ENCODE peak calls at places on chromosomes 3 and 15, in ten cellular contexts. Y is lower lobe of right lung; X is spleen; J is GM23338; K is neural progenitor cell; A is heart left ventricle; N is body of pancreas; Z is uterus; B is CD8-positive, alpha-beta T cell; R is fibroblast of lung. C is an unnamed sample.

GRCh38 chr3:2540115-2540514 is 441.4 kb downstream of the CNTN4 start:
- DNase-seq in Y (no peak), Z (no peak), J (no peak), N (no peak), B (no peak), A (no peak), X (no peak), K (no peak), R (no peak), C (no peak)

GRCh38 chr3:184227481-184227935 is 1.9 kb upstream of the VWA5B2 start:
- DNase-seq in R (no peak), K (peak), X (no peak), A (no peak), N (peak), J (peak), B (peak), Y (no peak), Z (no peak), C (no peak)

GRCh38 chr15:47932829-47933696 is 187.7 kb upstream of the SLC24A5 start:
- DNase-seq in Z (no peak), X (no peak), R (no peak), K (no peak), J (no peak), Y (no peak), B (no peak), N (no peak), A (no peak), C (no peak)

GRCh38 chr15:68205949-68206539 is 912 bp upstream of the CALML4 start:
- DNase-seq in A (peak), Z (no peak), J (peak), X (peak), N (no peak), R (no peak), B (no peak), K (no peak), Y (peak), C (peak)

GRCh38 chr15:39179980-39180379 is 400.9 kb upstream of the THBS1 start:
- DNase-seq in A (no peak), R (no peak), K (no peak), Y (no peak), J (no peak), Z (no peak), X (no peak), B (no peak), N (no peak), C (no peak)

GRCh38 chr3:187545391-187545790 is 124.8 kb downstream of the SST start:
- DNase-seq in A (no peak), J (no peak), X (no peak), Y (no peak), Z (no peak), B (no peak), N (no peak), R (no peak), K (no peak), C (no peak)

GRCh38 chr3:56491566-56491965 is 23.3 kb upstream of the ERC2 start:
- DNase-seq in A (no peak), R (no peak), N (no peak), J (no peak), Y (no peak), Z (no peak), K (no peak), X (no peak), B (no peak), C (no peak)

GRCh38 chr3:27081566-27081965 is 287.6 kb downstream of the NEK10 start:
- DNase-seq in Y (no peak), R (no peak), K (no peak), J (no peak), B (no peak), N (no peak), A (no peak), Z (no peak), X (no peak), C (no peak)

GRCh38 chr3:48535578-48535977 is 21.0 kb downstream of the PFKFB4 start:
- DNase-seq in X (no peak), Y (no peak), J (no peak), R (no peak), Z (no peak), N (no peak), K (no peak), B (no peak), A (no peak), C (no peak)

GRCh38 chr3:64361962-64362735 is 136.9 kb upstream of the PRICKLE2 start:
- DNase-seq in K (no peak), Z (no peak), B (no peak), J (no peak), N (no peak), X (no peak), Y (no peak), A (no peak), R (peak), C (no peak)

GRCh38 chr3:100978036-100978659 is 15.1 kb downstream of the ABI3BP start:
- DNase-seq in N (no peak), R (peak), K (no peak), Y (no peak), X (no peak), B (no peak), Z (no peak), J (no peak), A (no peak), C (no peak)

GRCh38 chr3:37458162-37458895 is 283.9 kb upstream of the LRRFIP2 start:
- DNase-seq in R (no peak), K (peak), X (no peak), Y (no peak), J (no peak), N (no peak), A (peak), Z (peak), B (no peak), C (no peak)

GRCh38 chr15:72771329-72771725 is 12.2 kb downstream of the ADPGK start:
- DNase-seq in N (no peak), A (no peak), B (no peak), Z (no peak), R (no peak), X (no peak), Y (no peak), J (no peak), K (peak), C (no peak)

GRCh38 chr3:98246142-98246541 is 17.9 kb upstream of the OR5H6 start:
- DNase-seq in K (no peak), B (no peak), Y (no peak), J (no peak), R (no peak), N (no peak), Z (no peak), A (no peak), X (no peak), C (no peak)

GRCh38 chr15:47582283-47582682 is 135.0 kb upstream of the SEMA6D start:
- DNase-seq in N (no peak), J (peak), R (no peak), K (peak), X (no peak), Z (no peak), B (no peak), Y (no peak), A (no peak), C (no peak)

GRCh38 chr15:59553879-59554735 is 57.5 kb upstream of the GCNT3 start:
- DNase-seq in K (no peak), X (no peak), B (no peak), J (no peak), N (no peak), Y (no peak), Z (no peak), A (no peak), R (peak), C (no peak)

GRCh38 chr3:184242297-184242685 is 6.5 kb downstream of the ALG3 start:
- DNase-seq in X (peak), N (no peak), R (no peak), Y (peak), K (no peak), J (no peak), Z (no peak), A (no peak), B (no peak), C (no peak)

GRCh38 chr15:100901702-100902435 is 17.3 kb upstream of the LRRK1 start:
- DNase-seq in X (no peak), N (peak), Z (peak), Y (no peak), A (no peak), J (no peak), B (no peak), R (peak), K (no peak), C (peak)

GRCh38 chr15:40421246-40422157 is 15.9 kb downstream of the IVD start:
- DNase-seq in K (peak), X (peak), Z (peak), J (peak), R (peak), N (peak), Y (peak), B (peak), A (peak), C (no peak)

GRCh38 chr3:69892706-69893105 is 106.8 kb upstream of the SAMMSON start:
- DNase-seq in X (no peak), B (no peak), Y (no peak), R (no peak), K (no peak), J (no peak), Z (no peak), A (no peak), N (no peak), C (no peak)

GRCh38 chr3:177589921-177590336 is 392.6 kb upstream of the TBL1XR1 start:
- DNase-seq in Y (no peak), B (no peak), X (no peak), K (peak), Z (no peak), J (peak), R (peak), A (no peak), N (peak), C (no peak)

GRCh38 chr3:136343446-136343845 is 93.3 kb downstream of the PCCB start:
- DNase-seq in A (no peak), Z (no peak), K (no peak), Y (no peak), X (no peak), J (no peak), R (no peak), B (no peak), N (no peak), C (no peak)

GRCh38 chr15:22806156-22806555 is 19.7 kb downstream of the NIPA1 start:
- DNase-seq in X (no peak), A (no peak), Y (no peak), R (no peak), J (no peak), N (no peak), Z (no peak), K (no peak), B (no peak), C (no peak)

GRCh38 chr15:90024406-90024805 is 23.3 kb downstream of the ZNF710 start:
- DNase-seq in B (no peak), J (no peak), X (peak), Y (no peak), Z (no peak), R (no peak), A (no peak), N (no peak), K (no peak), C (no peak)

GRCh38 chr15:66883322-66883911 is 181.4 kb downstream of the SMAD6 start:
- DNase-seq in Z (peak), A (peak), Y (peak), B (no peak), R (peak), X (no peak), N (peak), J (peak), K (peak), C (peak)

GRCh38 chr3:8852511-8852910 is 83.1 kb upstream of the OXTR start:
- DNase-seq in R (no peak), J (no peak), Y (no peak), Z (no peak), N (no peak), K (no peak), B (no peak), X (no peak), A (no peak), C (no peak)

GRCh38 chr3:190339130-190339529 is 16.9 kb upstream of the CLDN1 start:
- DNase-seq in A (no peak), J (peak), X (no peak), Z (no peak), B (no peak), K (no peak), N (no peak), R (peak), Y (no peak), C (no peak)

GRCh38 chr3:47613723-47614122 is 35.1 kb upstream of the CSPG5 start:
- DNase-seq in Y (no peak), N (peak), Z (no peak), J (no peak), X (no peak), R (peak), A (no peak), K (no peak), B (no peak), C (no peak)

GRCh38 chr15:66802087-66803001 is 100.3 kb downstream of the SMAD6 start:
- DNase-seq in J (no peak), K (no peak), Y (no peak), R (peak), B (no peak), X (no peak), N (no peak), Z (no peak), A (no peak), C (peak)

GRCh38 chr3:32569540-32570425 is 875 bp downstream of the DYNC1LI1 start:
- DNase-seq in J (peak), Z (peak), B (peak), X (peak), Y (peak), N (peak), A (peak), R (peak), K (peak), C (peak)

GRCh38 chr15:63258658-63259057 is 18.7 kb upstream of the APH1B start:
- DNase-seq in R (no peak), J (no peak), K (no peak), X (no peak), N (no peak), Z (no peak), B (no peak), A (no peak), Y (no peak), C (no peak)

GRCh38 chr15:63238796-63239195 is 38.6 kb upstream of the APH1B start:
- DNase-seq in J (no peak), R (peak), X (no peak), A (no peak), B (no peak), Z (no peak), N (no peak), K (no peak), Y (no peak), C (no peak)

GRCh38 chr3:158532099-158532734 is 38.8 kb upstream of the MLF1 start:
- DNase-seq in K (peak), Y (no peak), Z (no peak), N (no peak), X (no peak), R (peak), J (peak), B (no peak), A (peak), C (no peak)

GRCh38 chr3:93988283-93988682 is 8.3 kb downstream of the ARL13B start:
- DNase-seq in X (no peak), Z (no peak), Y (no peak), R (peak), K (no peak), B (no peak), J (no peak), A (no peak), N (no peak), C (no peak)

GRCh38 chr15:40857601-40858351 is 13.9 kb downstream of the SPINT1 start:
- DNase-seq in Y (peak), X (peak), A (peak), Z (peak), R (peak), J (peak), B (peak), K (peak), N (peak), C (no peak)

GRCh38 chr15:70185251-70185711 is 87.6 kb upstream of the TLE3 start:
- DNase-seq in N (no peak), X (peak), R (peak), Z (no peak), A (no peak), K (no peak), J (no peak), B (no peak), Y (no peak), C (no peak)

GRCh38 chr15:32014953-32015352 is 15.4 kb upstream of the CHRNA7 start:
- DNase-seq in K (no peak), Z (no peak), A (no peak), N (no peak), B (no peak), J (no peak), Y (no peak), R (no peak), X (no peak), C (no peak)
- H3K4me3 ChIP-seq in K (no peak), Z (no peak), A (no peak), N (no peak), B (no peak), J (no peak), Y (no peak), R (no peak), X (no peak), C (no peak)

DNA sequence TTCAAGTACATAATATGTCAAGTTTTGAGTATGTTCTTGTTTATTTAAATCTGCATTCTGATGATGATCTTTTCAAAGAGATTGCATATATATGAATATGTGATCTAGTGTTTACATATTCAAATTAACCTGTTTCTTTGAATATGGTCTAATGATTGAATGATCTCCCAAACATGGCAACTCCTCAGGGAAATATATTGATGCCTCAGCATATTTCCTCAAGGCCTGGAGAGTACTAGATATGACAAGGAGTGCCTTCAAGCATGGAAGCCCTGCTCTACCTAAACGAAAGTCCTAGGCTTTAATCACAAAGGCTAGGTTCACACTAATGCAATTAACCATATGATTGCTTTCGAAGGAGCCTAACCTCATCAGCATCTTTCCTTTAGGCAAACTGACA is 532.8 kb downstream of the ZIC1 start:
- DNase-seq in B (no peak), N (no peak), Y (no peak), J (no peak), A (no peak), R (no peak), K (peak), Z (no peak), X (no peak), C (no peak)
- TF ChIP-seq CTCF in B (no peak), N (no peak), Y (no peak), J (no peak), A (no peak), R (no peak), K (no peak), Z (no peak), X (no peak), C (no peak)

DNA sequence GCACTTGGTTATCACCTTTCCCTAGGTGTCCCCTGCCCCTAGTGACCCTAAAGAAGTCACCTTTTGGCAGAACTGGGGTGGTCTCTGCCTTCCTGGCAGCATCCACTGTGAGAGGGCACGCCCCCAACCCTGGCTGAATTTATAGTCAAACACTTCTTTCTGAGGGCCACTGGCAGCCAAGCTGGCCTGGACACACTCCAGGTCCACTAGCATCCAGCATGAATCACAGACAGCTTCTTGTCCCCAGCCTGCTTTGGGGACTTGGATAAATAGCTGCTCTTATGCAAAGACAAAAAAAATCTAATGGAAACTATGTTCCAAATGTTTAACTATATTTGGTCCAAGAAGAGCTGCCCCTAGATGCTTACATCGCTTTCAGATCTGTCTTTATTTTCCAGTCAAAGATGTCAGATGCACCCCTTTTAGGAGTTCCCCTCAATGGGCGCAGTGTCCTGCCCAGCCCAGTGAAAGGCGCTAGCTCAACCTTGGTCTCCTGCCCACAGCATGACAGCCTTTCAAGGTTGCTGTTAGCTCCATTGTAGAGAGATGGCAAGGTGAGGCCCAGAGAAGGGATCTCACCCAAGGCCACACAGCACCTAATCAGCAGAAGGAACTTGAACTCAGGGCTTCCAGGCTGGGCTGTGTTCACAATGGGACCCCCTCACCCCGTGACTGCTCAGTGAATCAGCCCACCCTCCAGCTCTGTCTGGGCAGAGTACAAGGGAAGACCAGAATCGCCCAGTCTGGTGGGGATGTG is 7.0 kb downstream of the RASL12 start:
- DNase-seq in A (no peak), K (no peak), J (no peak), X (peak), B (no peak), Z (no peak), Y (no peak), R (no peak), N (no peak), C (no peak)
- H3K27ac ChIP-seq in A (peak), K (no peak), J (no peak), X (no peak), B (no peak), Z (peak), Y (peak), R (no peak), N (no peak), C (peak)

DNA sequence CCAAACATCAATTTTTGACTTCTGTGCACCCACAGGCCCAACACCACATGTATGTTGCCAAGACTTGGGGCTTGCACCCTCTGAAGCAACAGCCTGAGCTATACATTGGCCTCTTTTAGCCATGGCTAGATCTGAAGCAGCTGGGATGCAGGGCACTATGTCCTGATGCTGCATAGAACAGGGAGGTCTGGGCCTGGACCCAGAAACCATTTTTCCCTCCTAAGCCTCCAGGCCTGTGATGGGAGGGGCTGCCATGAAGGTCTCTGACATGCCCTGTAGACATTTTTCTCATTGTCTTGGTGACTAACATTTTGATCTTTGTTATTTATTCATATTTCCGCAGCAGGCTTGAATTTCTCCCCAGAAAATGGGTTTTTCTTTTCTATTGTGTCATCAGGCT is 330.0 kb downstream of the PYDC2 start:
- DNase-seq in A (no peak), Z (no peak), K (no peak), Y (no peak), N (no peak), R (no peak), B (no peak), X (no peak), J (no peak), C (no peak)
- H3K4me3 ChIP-seq in A (no peak), Z (no peak), K (no peak), Y (no peak), N (no peak), R (no peak), B (no peak), X (no peak), J (no peak), C (no peak)

GRCh38 chr3:179410317-179410716 is 41.0 kb downstream of the GNB4 start:
- DNase-seq in X (no peak), J (peak), A (no peak), Z (no peak), K (peak), R (peak), B (no peak), N (no peak), Y (no peak), C (no peak)
- TF ChIP-seq CTCF in X (no peak), J (no peak), A (no peak), Z (no peak), K (no peak), R (no peak), B (no peak), N (no peak), Y (no peak), C (no peak)

DNA sequence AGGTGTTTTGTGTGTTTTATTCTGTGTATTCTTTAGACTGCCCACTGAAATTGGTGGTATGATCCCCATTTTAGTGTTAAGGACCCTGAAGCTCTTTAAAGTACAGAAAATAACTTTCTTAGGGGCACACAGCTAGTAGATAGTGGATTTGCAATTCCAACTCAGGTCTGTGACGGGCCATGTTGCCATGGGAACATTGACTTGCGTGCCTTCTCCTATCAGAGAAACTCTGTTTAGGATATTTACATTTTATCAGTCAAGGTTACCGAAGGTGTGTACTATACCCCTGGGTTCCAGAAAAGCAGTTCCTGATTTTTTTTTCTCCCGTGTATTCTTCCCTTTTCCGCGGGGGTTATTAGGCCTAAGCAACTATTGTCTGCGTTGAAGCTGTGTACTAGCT is 19.4 kb downstream of the MYZAP start:
- DNase-seq in N (peak), R (no peak), B (no peak), Y (no peak), Z (no peak), X (no peak), J (no peak), A (no peak), K (no peak), C (no peak)
- H3K27ac ChIP-seq in N (peak), R (no peak), B (no peak), Y (peak), Z (peak), X (no peak), J (no peak), A (peak), K (no peak), C (no peak)

GRCh38 chr3:150370982-150371381 is 37.1 kb upstream of the TSC22D2 start:
- DNase-seq in Y (no peak), J (no peak), K (no peak), R (peak), Z (no peak), B (no peak), X (no peak), N (no peak), A (no peak), C (no peak)
- H3K4me3 ChIP-seq in Y (no peak), J (no peak), K (no peak), R (peak), Z (no peak), B (no peak), X (no peak), N (no peak), A (peak), C (peak)